ENCODE peak calls at places on chromosomes 11 and 22, in eight cellular contexts. P, S, J, Z, A, B, X and V are unnamed samples.

GRCh38 chr11:13316528-13316961 is 39.0 kb downstream of the BMAL1 start:
- DNase-seq in P (peak), S (peak), J (peak), Z (peak), A (no peak), B (peak), X (peak), V (peak)

GRCh38 chr11:106424111-106424510 is 346.6 kb downstream of the AASDHPPT start:
- DNase-seq in P (no peak), S (peak), J (peak), Z (peak), A (no peak), B (peak), X (peak), V (peak)

GRCh38 chr11:82927264-82927880 is 25.8 kb downstream of the DDIAS start:
- DNase-seq in P (no peak), S (peak), J (peak), Z (peak), A (peak), B (peak), X (peak), V (peak)

GRCh38 chr11:12016246-12016645 is 7.8 kb upstream of the DKK3 start:
- DNase-seq in P (no peak), S (no peak), J (no peak), Z (no peak), A (no peak), B (no peak), X (no peak), V (no peak)

GRCh38 chr22:19149047-19149883 is 827 bp downstream of the GSC2 start:
- DNase-seq in P (no peak), S (no peak), J (no peak), Z (no peak), A (no peak), B (no peak), X (no peak), V (no peak)

GRCh38 chr11:83449338-83449913 is 163.3 kb upstream of the CCDC90B start:
- DNase-seq in P (no peak), S (no peak), J (no peak), Z (no peak), A (no peak), B (no peak), X (no peak), V (no peak)

GRCh38 chr11:69799582-69799981 is 19.6 kb downstream of the FGF3 start:
- DNase-seq in P (no peak), S (peak), J (no peak), Z (peak), A (no peak), B (peak), X (peak), V (peak)

GRCh38 chr11:11588890-11589289 is 32.9 kb downstream of the GALNT18 start:
- DNase-seq in P (peak), S (no peak), J (no peak), Z (no peak), A (no peak), B (no peak), X (peak), V (no peak)

GRCh38 chr11:100830978-100831732 is 144.1 kb downstream of the ARHGAP42 start:
- DNase-seq in P (no peak), S (peak), J (peak), Z (peak), A (no peak), B (peak), X (peak), V (peak)

GRCh38 chr11:117059611-117060010 is 38.6 kb downstream of the SIK3 start:
- DNase-seq in P (no peak), S (no peak), J (no peak), Z (no peak), A (no peak), B (no peak), X (no peak), V (no peak)

GRCh38 chr11:33982661-33983060 is 68.9 kb upstream of the CAPRIN1 start:
- DNase-seq in P (no peak), S (no peak), J (no peak), Z (no peak), A (no peak), B (no peak), X (no peak), V (peak)

GRCh38 chr11:120168108-120168959 is 30.4 kb upstream of the TRIM29 start:
- DNase-seq in P (no peak), S (no peak), J (no peak), Z (no peak), A (no peak), B (no peak), X (no peak), V (no peak)

GRCh38 chr11:110430267-110431211 is 791 bp downstream of the FDX1 start:
- DNase-seq in P (peak), S (no peak), J (no peak), Z (peak), A (peak), B (no peak), X (peak), V (peak)

GRCh38 chr22:49213731-49214352 is 613.8 kb downstream of the BRD1 start:
- DNase-seq in P (no peak), S (no peak), J (no peak), Z (no peak), A (no peak), B (no peak), X (no peak), V (no peak)

GRCh38 chr11:31872074-31872440 is 60.9 kb upstream of the PAX6 start:
- DNase-seq in P (no peak), S (no peak), J (no peak), Z (no peak), A (no peak), B (no peak), X (no peak), V (peak)

GRCh38 chr11:81658722-81659121 is 1074.9 kb downstream of the FAM181B start:
- DNase-seq in P (no peak), S (no peak), J (no peak), Z (peak), A (no peak), B (peak), X (peak), V (peak)

GRCh38 chr11:12686246-12687060 is 12.2 kb downstream of the TEAD1 start:
- DNase-seq in P (no peak), S (no peak), J (no peak), Z (no peak), A (no peak), B (no peak), X (no peak), V (no peak)

GRCh38 chr11:60951611-60951908 is 416 bp downstream of the SLC15A3 start:
- DNase-seq in P (no peak), S (no peak), J (no peak), Z (no peak), A (no peak), B (no peak), X (no peak), V (no peak)

GRCh38 chr22:22759889-22760546 is 115.6 kb downstream of the GGTLC2 start:
- DNase-seq in P (no peak), S (no peak), J (no peak), Z (no peak), A (no peak), B (no peak), X (no peak), V (no peak)

GRCh38 chr11:114762437-114762836 is 84.1 kb downstream of the NXPE2 start:
- DNase-seq in P (peak), S (peak), J (peak), Z (peak), A (no peak), B (peak), X (peak), V (peak)

GRCh38 chr11:2667940-2668339 is 31.9 kb downstream of the KCNQ1OT1 start:
- DNase-seq in P (no peak), S (no peak), J (no peak), Z (no peak), A (no peak), B (no peak), X (no peak), V (no peak)

GRCh38 chr11:2664331-2664730 is 35.5 kb downstream of the KCNQ1OT1 start:
- DNase-seq in P (no peak), S (no peak), J (no peak), Z (no peak), A (no peak), B (no peak), X (no peak), V (no peak)

GRCh38 chr11:2664886-2665746 is 34.7 kb downstream of the KCNQ1OT1 start:
- DNase-seq in P (no peak), S (no peak), J (no peak), Z (no peak), A (no peak), B (no peak), X (no peak), V (no peak)

GRCh38 chr11:2666828-2667570 is 32.8 kb downstream of the KCNQ1OT1 start:
- DNase-seq in P (no peak), S (no peak), J (no peak), Z (no peak), A (no peak), B (no peak), X (no peak), V (no peak)

GRCh38 chr11:2665747-2666710 is 33.8 kb downstream of the KCNQ1OT1 start:
- DNase-seq in P (no peak), S (no peak), J (no peak), Z (peak), A (no peak), B (no peak), X (peak), V (no peak)
- TF ChIP-seq CTCF in P (no peak), S (no peak), J (no peak), Z (no peak), A (no peak), B (no peak), X (no peak), V (no peak)

GRCh38 chr22:31630331-31631329 is 31.4 kb downstream of the PISD start:
- DNase-seq in P (peak), S (no peak), J (no peak), Z (peak), A (peak), B (peak), X (peak), V (peak)
- TF ChIP-seq CTCF in P (no peak), S (no peak), J (no peak), Z (no peak), A (no peak), B (peak), X (no peak), V (no peak)

DNA sequence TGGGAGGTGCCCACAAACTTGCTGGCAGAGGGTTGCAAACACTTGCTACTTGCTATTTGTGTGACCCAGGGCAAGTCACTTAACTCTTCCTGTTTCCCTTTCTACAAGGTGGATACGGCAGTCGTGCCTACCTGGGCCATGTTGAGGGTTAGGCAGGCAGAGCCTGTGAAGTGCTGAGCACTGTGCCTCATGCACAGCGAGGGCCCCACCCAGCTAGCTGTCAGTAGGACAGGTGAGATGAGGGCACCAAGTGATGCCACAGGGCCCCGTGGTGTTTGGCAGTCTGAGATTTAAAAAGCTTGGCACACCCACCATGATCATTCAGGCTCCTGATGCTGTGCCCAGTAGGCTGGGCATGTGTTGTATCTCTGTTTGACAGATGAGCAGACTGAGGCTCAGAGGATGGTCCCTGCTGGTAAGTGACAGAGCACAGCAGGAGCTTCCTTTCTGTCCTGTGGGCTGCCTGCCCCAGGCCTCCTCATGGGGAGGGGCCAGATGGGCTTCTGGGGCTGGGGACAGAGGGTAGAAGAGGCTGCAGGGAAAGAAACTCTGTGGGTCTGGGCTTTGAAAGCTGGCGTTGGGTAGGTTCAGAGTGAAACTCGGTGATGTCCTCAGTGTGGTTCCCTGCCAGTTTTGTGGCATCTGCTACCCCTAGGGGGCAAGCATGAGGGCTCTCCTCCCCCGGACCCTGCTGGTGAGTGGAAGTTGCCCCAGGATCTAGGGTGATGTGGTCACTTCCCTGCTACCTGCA is 59.3 kb downstream of the TSPAN18 start:
- DNase-seq in P (no peak), S (no peak), J (no peak), Z (no peak), A (no peak), B (no peak), X (no peak), V (no peak)
- TF ChIP-seq CTCF in P (no peak), S (peak), J (no peak), Z (peak), A (no peak), B (no peak), X (no peak), V (no peak)

GRCh38 chr22:37542959-37543358 is 17.3 kb upstream of the CDC42EP1 start:
- DNase-seq in P (no peak), S (no peak), J (no peak), Z (no peak), A (no peak), B (no peak), X (no peak), V (no peak)

GRCh38 chr22:37547249-37547741 is 13.0 kb upstream of the CDC42EP1 start:
- DNase-seq in P (no peak), S (no peak), J (no peak), Z (peak), A (no peak), B (no peak), X (peak), V (no peak)

GRCh38 chr22:37545703-37546435 is 14.4 kb upstream of the CDC42EP1 start:
- DNase-seq in P (peak), S (peak), J (peak), Z (peak), A (no peak), B (peak), X (peak), V (peak)

GRCh38 chr22:37546436-37547248 is 13.6 kb upstream of the CDC42EP1 start:
- DNase-seq in P (no peak), S (no peak), J (no peak), Z (peak), A (no peak), B (no peak), X (peak), V (peak)

DNA sequence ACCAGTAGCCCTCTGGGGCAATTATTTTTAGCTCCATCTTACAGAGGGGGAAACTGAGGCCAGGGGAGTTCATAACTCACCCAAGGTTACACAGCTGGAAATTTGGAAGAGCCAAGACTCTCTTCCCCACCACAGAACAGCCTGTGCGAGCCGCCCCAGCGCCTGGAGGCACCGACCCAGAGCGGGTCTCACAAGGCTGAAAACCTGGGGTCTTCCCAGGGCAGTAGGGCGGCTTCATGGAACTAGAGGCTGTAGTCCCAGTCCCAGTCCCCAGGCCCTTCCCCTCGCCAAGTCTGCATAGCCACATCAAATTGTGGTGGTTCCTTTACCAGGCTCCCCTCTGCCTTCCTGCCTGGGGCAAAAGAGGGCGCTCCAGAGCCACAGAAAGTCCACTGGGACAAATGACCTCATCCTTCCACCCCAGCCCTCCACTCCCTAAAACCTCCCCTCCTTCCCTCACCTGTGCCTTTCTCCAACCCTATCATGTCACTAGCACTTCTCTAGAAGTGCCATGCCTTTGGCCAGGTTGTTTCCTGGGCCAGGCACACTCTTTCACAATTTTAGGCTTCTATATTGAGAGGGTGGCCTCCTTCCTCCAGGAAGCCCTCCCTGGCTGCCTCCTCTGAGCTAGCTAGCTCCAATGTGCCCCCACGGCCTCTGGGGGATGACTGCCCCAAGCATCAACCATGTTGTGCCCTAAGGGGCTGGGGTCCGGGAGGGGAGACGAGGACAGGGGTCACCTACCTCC is 15.2 kb upstream of the CDC42EP1 start:
- DNase-seq in P (peak), S (no peak), J (no peak), Z (peak), A (peak), B (peak), X (peak), V (peak)
- TF ChIP-seq CTCF in P (peak), S (peak), J (peak), Z (peak), A (peak), B (peak), X (peak), V (peak)